ENCODE peak calls at places on chromosomes 7 and 10, in nine cellular contexts. L, E, X, C, Q, D, N, S and K are unnamed samples.

GRCh38 chr7:12389089-12389700 is 14.5 kb downstream of the VWDE start:
- DNase-seq in L (peak), C (no peak), Q (peak), D (peak), S (no peak), E (peak), X (no peak), N (no peak), K (peak)

GRCh38 chr10:19782430-19783089 is 33.7 kb upstream of the PLXDC2 start:
- DNase-seq in E (no peak), X (no peak), C (no peak), S (no peak), Q (no peak), D (no peak), N (no peak), L (no peak), K (no peak)

GRCh38 chr7:23315366-23315765 is 16.2 kb downstream of the MALSU1 start:
- DNase-seq in Q (no peak), D (no peak), N (no peak), L (no peak), S (no peak), C (no peak), E (no peak), X (no peak), K (no peak)

GRCh38 chr10:21340341-21340740 is 185.1 kb downstream of the SKIDA1 start:
- DNase-seq in S (no peak), N (no peak), C (no peak), X (no peak), L (no peak), D (no peak), E (no peak), Q (no peak), K (no peak)

GRCh38 chr7:75981450-75982305 is 12.7 kb downstream of the TMEM120A start:
- DNase-seq in N (no peak), C (no peak), Q (no peak), X (no peak), E (no peak), S (no peak), L (no peak), D (no peak), K (no peak)

GRCh38 chr7:140904081-140904480 is 20.6 kb downstream of the BRAF start:
- DNase-seq in D (no peak), L (no peak), N (no peak), S (no peak), E (no peak), Q (no peak), C (no peak), X (no peak), K (peak)

GRCh38 chr7:65287023-65287422 is 86.6 kb upstream of the ZNF92 start:
- DNase-seq in L (no peak), N (no peak), C (no peak), Q (no peak), E (no peak), D (no peak), X (no peak), S (no peak), K (no peak)

GRCh38 chr10:105857284-105858264 is 1216.5 kb downstream of the SORCS3 start:
- DNase-seq in N (no peak), X (no peak), C (no peak), D (no peak), E (no peak), L (no peak), S (no peak), Q (no peak), K (no peak)

GRCh38 chr10:5692476-5693358 is 8.1 kb downstream of the TASOR2 start:
- DNase-seq in L (no peak), E (peak), X (peak), S (no peak), C (peak), D (peak), N (no peak), Q (no peak), K (peak)

GRCh38 chr10:106652279-106652678 is 512.2 kb downstream of the SORCS1 start:
- DNase-seq in X (no peak), E (no peak), N (no peak), C (no peak), L (no peak), D (no peak), S (no peak), Q (no peak), K (no peak)

GRCh38 chr10:118041316-118041715 is 5.4 kb downstream of the RAB11FIP2 start:
- DNase-seq in S (no peak), Q (no peak), D (no peak), X (no peak), L (peak), C (no peak), N (no peak), E (no peak), K (no peak)

GRCh38 chr10:86692664-86693063 is 24.4 kb downstream of the LDB3 start:
- DNase-seq in Q (no peak), N (no peak), C (no peak), X (no peak), D (no peak), E (no peak), S (no peak), L (no peak), K (no peak)

GRCh38 chr10:15136960-15137359 is 31.5 kb downstream of the NMT2 start:
- DNase-seq in C (no peak), L (no peak), N (no peak), Q (no peak), S (no peak), X (no peak), E (peak), D (no peak), K (no peak)

GRCh38 chr10:116738359-116738738 is 4.0 kb downstream of the HSPA12A start:
- DNase-seq in E (no peak), D (no peak), X (no peak), S (no peak), N (no peak), Q (no peak), C (no peak), L (no peak), K (no peak)

GRCh38 chr7:20865684-20866083 is 79.0 kb upstream of the SP8 start:
- DNase-seq in S (no peak), X (no peak), L (no peak), Q (no peak), N (no peak), C (no peak), E (no peak), D (no peak), K (no peak)

GRCh38 chr7:101816499-101817030 is 861 bp upstream of the CUX1 start:
- DNase-seq in C (peak), L (no peak), Q (no peak), D (peak), N (no peak), E (peak), X (peak), S (no peak), K (peak)

GRCh38 chr7:128265906-128266300 is 24.8 kb downstream of the LEP start:
- DNase-seq in D (no peak), Q (no peak), X (no peak), S (no peak), L (no peak), N (no peak), E (no peak), C (no peak), K (no peak)

GRCh38 chr10:37734971-37735370 is 122.4 kb downstream of the ZNF248 start:
- DNase-seq in C (no peak), L (no peak), N (no peak), E (no peak), X (no peak), S (no peak), Q (no peak), D (no peak), K (peak)

GRCh38 chr7:118502235-118502634 is 277.7 kb downstream of the ANKRD7 start:
- DNase-seq in Q (no peak), L (no peak), D (no peak), C (no peak), X (no peak), N (no peak), S (no peak), E (no peak), K (no peak)